ENCODE peak calls at places on chromosomes 4 and X, in eight cellular contexts. C, E, S, X, U, M, Y and F are unnamed samples. For H3K79me2, the result is how much of the 10 kb centered on the place peaks cover.

GRCh38 chrX:100647739-100648138 is 3.7 kb downstream of the SRPX2 start:
- DNase-seq in C (no peak), E (peak), S (no peak), X (no peak), U (no peak), M (no peak), Y (peak), F (peak)

GRCh38 chrX:39814391-39814790 is 283.4 kb downstream of the BCOR start:
- DNase-seq in C (peak), E (no peak), S (no peak), X (peak), U (peak), M (peak), Y (no peak), F (peak)

GRCh38 chr4:70637239-70637920 is 8.8 kb downstream of the ENAM start:
- DNase-seq in C (no peak), E (no peak), S (no peak), X (no peak), U (peak), M (no peak), Y (no peak), F (no peak)

GRCh38 chr4:13980317-13980716 is 352.8 kb upstream of the BOD1L1 start:
- DNase-seq in C (no peak), E (peak), S (no peak), X (no peak), U (peak), M (no peak), Y (no peak), F (peak)

GRCh38 chr4:46781434-46782092 is 127.5 kb downstream of the COX7B2 start:
- DNase-seq in C (no peak), E (no peak), S (no peak), X (no peak), U (no peak), M (no peak), Y (no peak), F (no peak)

GRCh38 chrX:41265615-41266014 is 68.3 kb upstream of the DDX3X start:
- DNase-seq in C (no peak), E (peak), S (no peak), X (peak), U (peak), M (no peak), Y (no peak), F (no peak)

GRCh38 chr4:93791570-93792195 is 36.9 kb upstream of the ATOH1 start:
- DNase-seq in C (peak), E (peak), S (peak), X (peak), U (peak), M (peak), Y (peak), F (peak)

GRCh38 chr4:140330311-140330900 is 43.0 kb upstream of the SCOC start:
- DNase-seq in C (peak), E (no peak), S (no peak), X (peak), U (peak), M (peak), Y (peak), F (peak)

GRCh38 chr4:153084939-153085630 is 119.2 kb upstream of the TRIM2 start:
- DNase-seq in C (peak), E (peak), S (peak), X (peak), U (peak), M (peak), Y (no peak), F (peak)

GRCh38 chr4:76160355-76160754 is 12.2 kb upstream of the NUP54 start:
- DNase-seq in C (no peak), E (no peak), S (no peak), X (no peak), U (no peak), M (no peak), Y (no peak), F (no peak)

GRCh38 chr4:39045791-39046221 is 13.6 kb upstream of the TMEM156 start:
- DNase-seq in C (no peak), E (no peak), S (peak), X (peak), U (peak), M (no peak), Y (peak), F (peak)

GRCh38 chrX:44224760-44225159 is 118.7 kb downstream of the EFHC2 start:
- DNase-seq in C (no peak), E (no peak), S (no peak), X (no peak), U (no peak), M (no peak), Y (no peak), F (no peak)

GRCh38 chr4:28225689-28226353 is 1365.2 kb downstream of the STIM2 start:
- DNase-seq in C (no peak), E (no peak), S (no peak), X (no peak), U (no peak), M (no peak), Y (no peak), F (no peak)

GRCh38 chr4:125316391-125316780 is 1.6 kb downstream of the FAT4 start:
- DNase-seq in C (no peak), E (no peak), S (no peak), X (no peak), U (no peak), M (no peak), Y (no peak), F (peak)

GRCh38 chr4:118756958-118757357 is 71.8 kb downstream of the METTL14 start:
- DNase-seq in C (no peak), E (no peak), S (no peak), X (no peak), U (no peak), M (no peak), Y (no peak), F (no peak)

GRCh38 chr4:16384496-16384895 is 158.2 kb upstream of the TAPT1 start:
- DNase-seq in C (no peak), E (no peak), S (no peak), X (no peak), U (no peak), M (no peak), Y (no peak), F (no peak)

GRCh38 chr4:173218411-173219125 is 50.0 kb downstream of the GALNT7 start:
- DNase-seq in C (peak), E (peak), S (peak), X (no peak), U (peak), M (peak), Y (no peak), F (peak)

GRCh38 chrX:15737957-15738685 is at the start of gene CA5B:
- DNase-seq in C (peak), E (peak), S (peak), X (peak), U (peak), M (peak), Y (no peak), F (peak)

GRCh38 chrX:41923925-41924693 is 755 bp upstream of the CASK start:
- DNase-seq in C (peak), E (peak), S (peak), X (no peak), U (peak), M (no peak), Y (no peak), F (peak)

GRCh38 chr4:62940229-62940628 is 1469.0 kb downstream of the TECRL start:
- DNase-seq in C (no peak), E (no peak), S (no peak), X (no peak), U (no peak), M (no peak), Y (peak), F (peak)

GRCh38 chr4:142314183-142314582 is 531.9 kb downstream of the INPP4B start:
- DNase-seq in C (no peak), E (no peak), S (no peak), X (no peak), U (no peak), M (no peak), Y (no peak), F (no peak)

GRCh38 chr4:129230836-129231235 is 134.9 kb downstream of the C4orf33 start:
- DNase-seq in C (no peak), E (no peak), S (no peak), X (no peak), U (no peak), M (no peak), Y (no peak), F (no peak)

GRCh38 chrX:78979789-78980464 is 34.7 kb downstream of the P2RY10 start:
- DNase-seq in C (no peak), E (no peak), S (no peak), X (no peak), U (no peak), M (no peak), Y (no peak), F (peak)

GRCh38 chr4:64784125-64784524 is 374.9 kb upstream of the TECRL start:
- DNase-seq in C (no peak), E (peak), S (peak), X (no peak), U (no peak), M (no peak), Y (no peak), F (peak)

GRCh38 chr4:53705151-53705764 is 114.0 kb upstream of the LNX1 start:
- DNase-seq in C (no peak), E (no peak), S (no peak), X (no peak), U (no peak), M (no peak), Y (no peak), F (peak)

GRCh38 chr4:1547863-1548637 is 136.1 kb downstream of the FAM53A start:
- DNase-seq in C (no peak), E (no peak), S (no peak), X (no peak), U (no peak), M (no peak), Y (no peak), F (no peak)

GRCh38 chr4:43132010-43132582 is 239.6 kb downstream of the GRXCR1 start:
- DNase-seq in C (peak), E (peak), S (peak), X (peak), U (peak), M (peak), Y (peak), F (peak)

GRCh38 chrX:2572740-2573139 is 72.0 kb upstream of the DHRSX start:
- DNase-seq in C (peak), E (no peak), S (peak), X (no peak), U (no peak), M (no peak), Y (peak), F (peak)

GRCh38 chr4:136931771-136932170 is 600.5 kb downstream of the PCDH18 start:
- DNase-seq in C (no peak), E (peak), S (no peak), X (no peak), U (no peak), M (no peak), Y (no peak), F (no peak)

GRCh38 chr4:108937066-108937465 is 174.2 kb upstream of the ETNPPL start:
- DNase-seq in C (no peak), E (peak), S (no peak), X (no peak), U (no peak), M (no peak), Y (no peak), F (no peak)

GRCh38 chr4:5370286-5370685 is 319.0 kb downstream of the STK32B start:
- DNase-seq in C (no peak), E (peak), S (no peak), X (peak), U (peak), M (no peak), Y (no peak), F (peak)

GRCh38 chr4:52641853-52642563 is 17.1 kb downstream of the USP46 start:
- DNase-seq in C (peak), E (peak), S (peak), X (no peak), U (peak), M (no peak), Y (no peak), F (peak)

GRCh38 chrX:18920566-18920965 is 63.3 kb downstream of the PHKA2 start:
- DNase-seq in C (no peak), E (no peak), S (no peak), X (no peak), U (no peak), M (no peak), Y (no peak), F (no peak)

GRCh38 chrX:151722241-151722846 is 6.5 kb downstream of the FATE1 start:
- DNase-seq in C (peak), E (no peak), S (no peak), X (no peak), U (peak), M (peak), Y (peak), F (no peak)

GRCh38 chr4:43339435-43339834 is 446.9 kb downstream of the GRXCR1 start:
- DNase-seq in C (no peak), E (peak), S (no peak), X (no peak), U (peak), M (no peak), Y (no peak), F (peak)

GRCh38 chr4:51845736-51846135 is 2.8 kb downstream of the DCUN1D4 start:
- DNase-seq in C (no peak), E (no peak), S (no peak), X (no peak), U (no peak), M (no peak), Y (no peak), F (no peak)

DNA sequence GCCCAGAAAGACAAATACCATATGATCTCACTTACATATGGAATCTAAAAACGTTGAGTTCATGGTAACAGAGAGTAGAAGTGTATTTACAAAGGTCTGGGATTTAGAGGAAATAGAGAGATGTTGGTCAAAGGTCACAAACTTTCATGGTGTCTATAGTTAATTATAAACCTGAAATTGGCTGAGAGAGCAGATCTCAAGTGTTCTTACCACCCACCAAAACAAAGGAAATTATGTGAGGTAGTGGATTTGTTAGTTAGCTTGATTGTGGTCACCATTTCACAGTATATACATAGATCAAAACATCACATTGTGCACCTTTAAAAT is 186.8 kb downstream of the NWD2 start:
- DNase-seq in C (no peak), E (no peak), S (no peak), X (peak), U (no peak), M (no peak), Y (peak), F (no peak)
- H3K79me2 ChIP-seq in C (under half), E (under half), S (under half), X (under half), U (under half), M (under half), Y (under half), F (under half)

DNA sequence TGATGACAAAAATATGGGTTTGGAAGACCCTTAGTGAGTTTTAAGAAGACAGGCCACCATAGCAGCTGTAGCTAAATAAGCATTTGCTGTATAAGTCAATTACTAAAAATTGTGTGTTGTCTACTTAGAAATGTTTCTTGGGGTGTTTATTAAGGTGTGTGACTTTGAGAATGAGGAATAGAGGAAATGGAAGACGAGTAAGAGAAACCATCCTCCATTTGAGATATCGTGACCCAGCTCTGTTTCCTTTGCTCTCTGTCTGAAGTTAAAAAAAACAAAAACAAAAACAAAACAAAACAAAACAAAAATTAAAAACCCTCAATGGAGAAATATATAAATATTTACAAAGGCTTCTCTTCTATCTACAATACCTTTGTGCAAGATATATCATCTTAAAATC is 41.7 kb upstream of the FAM9C start:
- DNase-seq in C (no peak), E (no peak), S (no peak), X (no peak), U (no peak), M (no peak), Y (no peak), F (no peak)
- H3K79me2 ChIP-seq in C (under half), E (under half), S (under half), X (under half), U (under half), M (under half), Y (under half), F (under half)

DNA sequence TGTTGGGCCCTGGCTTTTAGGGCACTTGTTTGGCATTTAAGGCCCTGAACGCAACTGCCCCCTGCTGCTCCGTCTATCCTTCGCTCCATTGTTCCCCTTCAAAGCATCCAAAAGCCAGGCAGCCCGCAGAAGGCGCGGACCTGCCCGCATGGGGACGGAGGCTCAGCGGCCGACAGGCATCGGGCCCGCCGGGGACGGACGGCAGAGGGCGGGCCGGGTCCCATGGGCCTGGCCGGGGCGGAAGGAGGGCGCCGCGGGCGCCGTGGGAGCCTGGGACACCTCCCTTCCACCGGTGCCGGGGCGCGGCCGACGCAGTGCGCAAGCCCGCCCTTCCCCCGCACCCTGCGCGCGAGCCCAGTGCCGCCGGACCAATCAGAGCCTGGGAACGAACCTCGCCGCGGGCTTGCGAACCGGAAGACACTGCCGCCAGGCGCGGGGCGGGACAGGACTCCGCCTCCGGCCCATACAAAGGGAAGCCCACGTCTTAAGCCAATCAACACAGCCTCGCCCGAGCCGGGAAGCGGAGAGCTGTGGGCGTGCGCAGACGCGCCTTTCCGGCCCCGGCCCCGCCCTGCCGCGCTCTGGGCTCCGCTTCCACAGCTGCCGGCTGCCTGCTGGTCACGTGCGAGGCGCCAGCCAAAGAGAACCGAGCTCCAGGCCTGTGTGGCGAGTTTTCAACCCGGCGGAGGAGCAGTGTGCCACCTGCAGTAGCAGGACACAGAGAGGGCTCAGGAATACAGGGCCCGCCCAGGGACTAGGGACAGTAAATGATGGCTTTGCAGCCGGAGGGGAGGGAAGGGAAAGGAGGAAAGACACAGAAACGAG is 2.1 kb upstream of the ARHGAP4 start:
- DNase-seq in C (peak), E (peak), S (peak), X (peak), U (peak), M (peak), Y (peak), F (peak)
- H3K79me2 ChIP-seq in C (under half), E (under half), S (under half), X (under half), U (under half), M (half or more), Y (under half), F (under half)

DNA sequence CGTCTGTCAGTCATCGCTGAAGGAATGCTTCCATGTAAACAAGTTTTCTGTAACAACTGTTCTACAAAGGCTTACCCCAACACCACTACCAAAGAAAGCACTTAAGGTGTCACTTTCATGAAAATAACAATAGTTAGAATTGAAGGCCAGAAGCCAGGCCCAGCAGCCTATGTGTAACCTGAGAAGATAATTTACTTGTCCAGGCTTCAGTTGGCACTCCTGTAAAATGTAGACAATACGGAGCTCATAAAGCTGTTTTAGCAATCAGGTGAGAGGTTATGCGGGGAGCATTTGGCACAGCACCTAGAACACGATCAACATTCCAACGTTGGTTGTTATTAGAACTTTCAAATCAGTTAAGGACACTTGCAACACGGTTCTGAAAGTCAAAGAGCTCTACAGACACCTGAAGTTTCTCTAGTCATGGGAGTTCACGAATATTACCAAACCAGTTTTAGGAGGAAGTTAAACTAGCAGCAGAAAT is 15.7 kb downstream of the ADGRA3 start:
- DNase-seq in C (no peak), E (no peak), S (peak), X (no peak), U (no peak), M (no peak), Y (no peak), F (peak)
- H3K79me2 ChIP-seq in C (half or more), E (half or more), S (half or more), X (under half), U (under half), M (under half), Y (half or more), F (half or more)

GRCh38 chr4:180285796-180286195 is 1957.4 kb upstream of the TENM3 start:
- DNase-seq in C (no peak), E (no peak), S (no peak), X (no peak), U (no peak), M (no peak), Y (no peak), F (no peak)
- H3K79me2 ChIP-seq in C (under half), E (under half), S (under half), X (under half), U (under half), M (under half), Y (under half), F (under half)

DNA sequence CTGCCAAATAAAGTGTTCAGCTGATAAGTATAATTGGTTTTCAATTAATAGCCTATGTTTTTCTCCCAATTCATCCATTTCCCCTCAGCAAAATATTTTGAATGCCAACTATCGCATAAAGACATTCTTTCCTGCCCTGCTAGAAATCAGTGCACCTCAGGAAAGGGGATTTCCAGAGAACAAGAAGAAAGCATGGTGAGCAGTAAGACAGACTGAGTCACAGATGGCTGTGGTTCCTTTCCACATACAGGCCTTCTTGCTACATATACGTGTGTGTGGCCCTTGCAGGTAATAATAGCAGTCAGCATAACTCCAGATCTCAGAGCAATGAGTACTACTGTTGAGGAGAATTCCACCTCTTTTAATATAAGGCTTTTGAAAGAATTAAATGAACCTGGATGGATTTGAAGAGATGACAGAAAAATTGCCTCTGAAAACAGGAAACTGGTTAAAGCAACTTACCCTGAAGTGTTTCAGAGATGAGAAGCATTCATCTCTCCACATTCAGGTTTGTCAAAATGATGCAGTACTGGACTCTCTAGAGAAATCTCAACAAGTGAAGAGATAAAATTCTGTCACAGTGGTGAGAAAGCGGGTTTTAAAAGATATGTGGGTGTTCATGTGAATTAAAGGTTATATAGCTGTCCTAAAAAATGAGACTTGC is 13.6 kb downstream of the GASK1B start:
- DNase-seq in C (no peak), E (peak), S (no peak), X (no peak), U (peak), M (no peak), Y (no peak), F (peak)
- H3K79me2 ChIP-seq in C (under half), E (under half), S (under half), X (under half), U (under half), M (under half), Y (half or more), F (under half)